ENCODE peak calls at places on chromosomes 11 and 22, in nine cellular contexts. One of them, this sample, is unnamed.
A peak's percentile ranks its signal among the peaks of the same experiment; 100 is the strongest.

GRCh38 chr11:7600205-7600775 is 73.0 kb downstream of the CYB5R2 start:
- DNase-seq in HFF-Myc: no peak
- DNase-seq in endothelial cell: peak; percentile 39
- DNase-seq in NCI-H1092: no peak
- DNase-seq in activated CD4-positive, alpha-beta T cell treated with anti-CD3 and anti-CD28 coated beads for 36 hours: no peak
- DNase-seq in lung microvascular endothelial cell: no peak
- DNase-seq in body of pancreas: peak; percentile 42
- DNase-seq in activated T-cell treated with anti-CD3 and anti-CD28 coated beads, Interleukin-2, amount 50 U/mL, for 72 hours: no peak
- DNase-seq in HT1080: peak; percentile 85
- DNase-seq in this sample: peak; percentile 97

GRCh38 chr22:19488884-19489843 is 9.4 kb downstream of the CDC45 start:
- DNase-seq in NCI-H1092: no peak
- DNase-seq in endothelial cell: no peak
- DNase-seq in HT1080: no peak
- DNase-seq in activated T-cell treated with anti-CD3 and anti-CD28 coated beads, Interleukin-2, amount 50 U/mL, for 72 hours: no peak
- DNase-seq in body of pancreas: peak; percentile 30
- DNase-seq in HFF-Myc: no peak
- DNase-seq in activated CD4-positive, alpha-beta T cell treated with anti-CD3 and anti-CD28 coated beads for 36 hours: no peak
- DNase-seq in lung microvascular endothelial cell: peak; percentile 69
- DNase-seq in this sample: peak; percentile 59

GRCh38 chr11:32594272-32594671 is 10.6 kb downstream of the EIF3M start:
- DNase-seq in activated CD4-positive, alpha-beta T cell treated with anti-CD3 and anti-CD28 coated beads for 36 hours: no peak
- DNase-seq in activated T-cell treated with anti-CD3 and anti-CD28 coated beads, Interleukin-2, amount 50 U/mL, for 72 hours: no peak
- DNase-seq in body of pancreas: no peak
- DNase-seq in HFF-Myc: no peak
- DNase-seq in endothelial cell: no peak
- DNase-seq in lung microvascular endothelial cell: no peak
- DNase-seq in HT1080: no peak
- DNase-seq in NCI-H1092: no peak
- DNase-seq in this sample: no peak

GRCh38 chr11:86395061-86395551 is 20.4 kb downstream of the CCDC81 start:
- DNase-seq in HFF-Myc: no peak
- DNase-seq in activated CD4-positive, alpha-beta T cell treated with anti-CD3 and anti-CD28 coated beads for 36 hours: no peak
- DNase-seq in lung microvascular endothelial cell: no peak
- DNase-seq in activated T-cell treated with anti-CD3 and anti-CD28 coated beads, Interleukin-2, amount 50 U/mL, for 72 hours: no peak
- DNase-seq in body of pancreas: peak; percentile 38
- DNase-seq in endothelial cell: no peak
- DNase-seq in NCI-H1092: no peak
- DNase-seq in HT1080: no peak
- DNase-seq in this sample: no peak

GRCh38 chr11:63508009-63508408 is 2.1 kb downstream of the LGALS12 start:
- DNase-seq in endothelial cell: peak; percentile 42
- DNase-seq in activated CD4-positive, alpha-beta T cell treated with anti-CD3 and anti-CD28 coated beads for 36 hours: peak; percentile 39
- DNase-seq in lung microvascular endothelial cell: peak; percentile 18
- DNase-seq in NCI-H1092: no peak
- DNase-seq in HFF-Myc: no peak
- DNase-seq in HT1080: peak; percentile 41
- DNase-seq in body of pancreas: peak; percentile 84
- DNase-seq in activated T-cell treated with anti-CD3 and anti-CD28 coated beads, Interleukin-2, amount 50 U/mL, for 72 hours: peak; percentile 23
- DNase-seq in this sample: no peak

GRCh38 chr22:19831016-19831415 is 23.7 kb downstream of the GNB1L start:
- DNase-seq in endothelial cell: no peak
- DNase-seq in activated T-cell treated with anti-CD3 and anti-CD28 coated beads, Interleukin-2, amount 50 U/mL, for 72 hours: no peak
- DNase-seq in activated CD4-positive, alpha-beta T cell treated with anti-CD3 and anti-CD28 coated beads for 36 hours: no peak
- DNase-seq in HFF-Myc: no peak
- DNase-seq in body of pancreas: no peak
- DNase-seq in lung microvascular endothelial cell: no peak
- DNase-seq in HT1080: no peak
- DNase-seq in NCI-H1092: no peak
- DNase-seq in this sample: no peak

GRCh38 chr11:75852406-75853017 is 37.5 kb downstream of the UVRAG start:
- DNase-seq in activated T-cell treated with anti-CD3 and anti-CD28 coated beads, Interleukin-2, amount 50 U/mL, for 72 hours: no peak
- DNase-seq in endothelial cell: no peak
- DNase-seq in lung microvascular endothelial cell: peak; percentile 40
- DNase-seq in body of pancreas: no peak
- DNase-seq in NCI-H1092: no peak
- DNase-seq in HT1080: no peak
- DNase-seq in activated CD4-positive, alpha-beta T cell treated with anti-CD3 and anti-CD28 coated beads for 36 hours: no peak
- DNase-seq in HFF-Myc: no peak
- DNase-seq in this sample: no peak

GRCh38 chr22:29626497-29627195 is 23.2 kb downstream of the NF2 start:
- DNase-seq in HT1080: peak; percentile 73
- DNase-seq in body of pancreas: no peak
- DNase-seq in endothelial cell: no peak
- DNase-seq in HFF-Myc: peak; percentile 69
- DNase-seq in activated T-cell treated with anti-CD3 and anti-CD28 coated beads, Interleukin-2, amount 50 U/mL, for 72 hours: no peak
- DNase-seq in NCI-H1092: no peak
- DNase-seq in lung microvascular endothelial cell: no peak
- DNase-seq in activated CD4-positive, alpha-beta T cell treated with anti-CD3 and anti-CD28 coated beads for 36 hours: no peak
- DNase-seq in this sample: peak; percentile 32

GRCh38 chr11:24861440-24861839 is 364.6 kb downstream of the LUZP2 start:
- DNase-seq in HFF-Myc: no peak
- DNase-seq in NCI-H1092: no peak
- DNase-seq in body of pancreas: no peak
- DNase-seq in activated T-cell treated with anti-CD3 and anti-CD28 coated beads, Interleukin-2, amount 50 U/mL, for 72 hours: no peak
- DNase-seq in lung microvascular endothelial cell: no peak
- DNase-seq in activated CD4-positive, alpha-beta T cell treated with anti-CD3 and anti-CD28 coated beads for 36 hours: no peak
- DNase-seq in endothelial cell: no peak
- DNase-seq in HT1080: no peak
- DNase-seq in this sample: no peak

GRCh38 chr11:843818-844692 is 1.4 kb downstream of the TSPAN4 start:
- DNase-seq in activated CD4-positive, alpha-beta T cell treated with anti-CD3 and anti-CD28 coated beads for 36 hours: peak; percentile 36
- DNase-seq in endothelial cell: peak; percentile 77
- DNase-seq in HT1080: peak; percentile 96
- DNase-seq in body of pancreas: peak; percentile 79
- DNase-seq in HFF-Myc: peak; percentile 91
- DNase-seq in NCI-H1092: no peak
- DNase-seq in lung microvascular endothelial cell: peak; percentile 97
- DNase-seq in activated T-cell treated with anti-CD3 and anti-CD28 coated beads, Interleukin-2, amount 50 U/mL, for 72 hours: peak; percentile 37
- DNase-seq in this sample: peak; percentile 92

GRCh38 chr22:20530368-20531153 is 23.2 kb downstream of the MED15 start:
- DNase-seq in body of pancreas: no peak
- DNase-seq in activated T-cell treated with anti-CD3 and anti-CD28 coated beads, Interleukin-2, amount 50 U/mL, for 72 hours: no peak
- DNase-seq in activated CD4-positive, alpha-beta T cell treated with anti-CD3 and anti-CD28 coated beads for 36 hours: no peak
- DNase-seq in HT1080: peak; percentile 92
- DNase-seq in HFF-Myc: no peak
- DNase-seq in lung microvascular endothelial cell: no peak
- DNase-seq in NCI-H1092: no peak
- DNase-seq in endothelial cell: no peak
- DNase-seq in this sample: no peak

GRCh38 chr11:34154059-34154875 is 48.8 kb downstream of the NAT10 start:
- DNase-seq in activated T-cell treated with anti-CD3 and anti-CD28 coated beads, Interleukin-2, amount 50 U/mL, for 72 hours: no peak
- DNase-seq in activated CD4-positive, alpha-beta T cell treated with anti-CD3 and anti-CD28 coated beads for 36 hours: no peak
- DNase-seq in HFF-Myc: no peak
- DNase-seq in body of pancreas: no peak
- DNase-seq in lung microvascular endothelial cell: no peak
- DNase-seq in endothelial cell: no peak
- DNase-seq in HT1080: no peak
- DNase-seq in NCI-H1092: no peak
- DNase-seq in this sample: no peak

GRCh38 chr11:118147502-118147901 is 5.1 kb downstream of the SCN4B start:
- DNase-seq in activated CD4-positive, alpha-beta T cell treated with anti-CD3 and anti-CD28 coated beads for 36 hours: no peak
- DNase-seq in NCI-H1092: no peak
- DNase-seq in body of pancreas: no peak
- DNase-seq in endothelial cell: no peak
- DNase-seq in HFF-Myc: no peak
- DNase-seq in lung microvascular endothelial cell: no peak
- DNase-seq in activated T-cell treated with anti-CD3 and anti-CD28 coated beads, Interleukin-2, amount 50 U/mL, for 72 hours: no peak
- DNase-seq in HT1080: no peak
- DNase-seq in this sample: no peak

GRCh38 chr11:123590296-123590912 is 64.0 kb downstream of the SCN3B start:
- DNase-seq in HT1080: peak; percentile 97
- DNase-seq in NCI-H1092: no peak
- DNase-seq in lung microvascular endothelial cell: peak; percentile 95
- DNase-seq in activated T-cell treated with anti-CD3 and anti-CD28 coated beads, Interleukin-2, amount 50 U/mL, for 72 hours: no peak
- DNase-seq in endothelial cell: peak; percentile 45
- DNase-seq in body of pancreas: peak; percentile 47
- DNase-seq in HFF-Myc: no peak
- DNase-seq in activated CD4-positive, alpha-beta T cell treated with anti-CD3 and anti-CD28 coated beads for 36 hours: no peak
- DNase-seq in this sample: no peak

GRCh38 chr11:75625970-75626691 is 42.7 kb downstream of the MAP6 start:
- DNase-seq in HT1080: peak; percentile 86
- DNase-seq in activated CD4-positive, alpha-beta T cell treated with anti-CD3 and anti-CD28 coated beads for 36 hours: no peak
- DNase-seq in body of pancreas: no peak
- DNase-seq in endothelial cell: no peak
- DNase-seq in activated T-cell treated with anti-CD3 and anti-CD28 coated beads, Interleukin-2, amount 50 U/mL, for 72 hours: no peak
- DNase-seq in HFF-Myc: peak; percentile 45
- DNase-seq in lung microvascular endothelial cell: no peak
- DNase-seq in NCI-H1092: no peak
- DNase-seq in this sample: no peak

GRCh38 chr22:36641902-36642640 is 61.5 kb downstream of the CACNG2 start:
- DNase-seq in endothelial cell: no peak
- DNase-seq in body of pancreas: no peak
- DNase-seq in activated CD4-positive, alpha-beta T cell treated with anti-CD3 and anti-CD28 coated beads for 36 hours: peak; percentile 16
- DNase-seq in HFF-Myc: no peak
- DNase-seq in HT1080: no peak
- DNase-seq in lung microvascular endothelial cell: no peak
- DNase-seq in NCI-H1092: peak; percentile 36
- DNase-seq in activated T-cell treated with anti-CD3 and anti-CD28 coated beads, Interleukin-2, amount 50 U/mL, for 72 hours: no peak
- DNase-seq in this sample: no peak

GRCh38 chr11:33656768-33657167 is 43.9 kb downstream of the C11orf91 start:
- DNase-seq in activated CD4-positive, alpha-beta T cell treated with anti-CD3 and anti-CD28 coated beads for 36 hours: no peak
- DNase-seq in HFF-Myc: no peak
- DNase-seq in HT1080: no peak
- DNase-seq in NCI-H1092: no peak
- DNase-seq in endothelial cell: no peak
- DNase-seq in activated T-cell treated with anti-CD3 and anti-CD28 coated beads, Interleukin-2, amount 50 U/mL, for 72 hours: no peak
- DNase-seq in lung microvascular endothelial cell: no peak
- DNase-seq in body of pancreas: no peak
- DNase-seq in this sample: no peak

GRCh38 chr11:36254739-36255138 is 34.5 kb downstream of the COMMD9 start:
- DNase-seq in HFF-Myc: no peak
- DNase-seq in activated CD4-positive, alpha-beta T cell treated with anti-CD3 and anti-CD28 coated beads for 36 hours: no peak
- DNase-seq in activated T-cell treated with anti-CD3 and anti-CD28 coated beads, Interleukin-2, amount 50 U/mL, for 72 hours: no peak
- DNase-seq in endothelial cell: no peak
- DNase-seq in body of pancreas: no peak
- DNase-seq in HT1080: peak; percentile 29
- DNase-seq in lung microvascular endothelial cell: peak; percentile 11
- DNase-seq in NCI-H1092: no peak
- DNase-seq in this sample: peak; percentile 24

GRCh38 chr22:26127126-26127525 is 42.1 kb upstream of the SEZ6L start:
- DNase-seq in HT1080: no peak
- DNase-seq in body of pancreas: no peak
- DNase-seq in activated T-cell treated with anti-CD3 and anti-CD28 coated beads, Interleukin-2, amount 50 U/mL, for 72 hours: no peak
- DNase-seq in NCI-H1092: no peak
- DNase-seq in HFF-Myc: no peak
- DNase-seq in endothelial cell: no peak
- DNase-seq in lung microvascular endothelial cell: no peak
- DNase-seq in activated CD4-positive, alpha-beta T cell treated with anti-CD3 and anti-CD28 coated beads for 36 hours: no peak
- DNase-seq in this sample: no peak

GRCh38 chr11:123253223-123253622 is 58.2 kb upstream of the CLMP start:
- DNase-seq in HFF-Myc: no peak
- DNase-seq in endothelial cell: no peak
- DNase-seq in lung microvascular endothelial cell: no peak
- DNase-seq in HT1080: no peak
- DNase-seq in body of pancreas: no peak
- DNase-seq in activated CD4-positive, alpha-beta T cell treated with anti-CD3 and anti-CD28 coated beads for 36 hours: no peak
- DNase-seq in NCI-H1092: no peak
- DNase-seq in activated T-cell treated with anti-CD3 and anti-CD28 coated beads, Interleukin-2, amount 50 U/mL, for 72 hours: no peak
- DNase-seq in this sample: no peak

This sample was measured in foreskin melanocyte.